ENCODE peak calls at places on chromosomes 5 and 9, in seven cellular contexts. B is NB4, V is transverse colon, T is HCT116, L is tibial nerve, J is A549, F is IMR-90. E is an unnamed sample.

GRCh38 chr9:36018129-36018528 is 18.6 kb upstream of the RECK start:
- DNase-seq in T (no peak), B (no peak), F (peak; percentile 73), J (no peak), V (no peak), L (no peak), E (no peak)

GRCh38 chr9:134324359-134325095 is 1.7 kb upstream of the RXRA start:
- DNase-seq in T (no peak), L (no peak), B (peak; percentile 68), V (peak; percentile 19), J (no peak), F (peak; percentile 35), E (no peak)

GRCh38 chr5:57684299-57684702 is 201.7 kb upstream of the ACTBL2 start:
- DNase-seq in F (no peak), L (no peak), T (no peak), V (no peak), B (no peak), J (no peak), E (no peak)

GRCh38 chr5:68848086-68848485 is 245.7 kb upstream of the SLC30A5 start:
- DNase-seq in V (no peak), L (no peak), F (no peak), T (no peak), J (no peak), B (no peak), E (no peak)

GRCh38 chr9:94869415-94869838 is 142.9 kb downstream of the AOPEP start:
- DNase-seq in V (no peak), T (no peak), L (no peak), J (no peak), F (peak; percentile 36), B (no peak), E (no peak)

GRCh38 chr5:28301676-28302075 is 1263.3 kb upstream of the CDH9 start:
- DNase-seq in V (no peak), J (no peak), T (no peak), L (no peak), F (peak; percentile 0), B (peak; percentile 2), E (no peak)

GRCh38 chr5:23027341-23027740 is 174.2 kb upstream of the CDH12 start:
- DNase-seq in L (no peak), B (no peak), V (no peak), T (no peak), J (no peak), F (no peak), E (no peak)

GRCh38 chr5:79229357-79230174 is 6.4 kb upstream of the JMY start:
- DNase-seq in F (peak; percentile 81), T (no peak), J (no peak), L (no peak), V (no peak), B (no peak), E (no peak)

GRCh38 chr9:34458013-34458966 is at the start of the genes DNAI1 and FAM219A:
- DNase-seq in T (peak; percentile 95), B (peak; percentile 100), L (peak; percentile 98), V (peak; percentile 99), J (peak; percentile 94), F (peak; percentile 98), E (peak; percentile 94)

GRCh38 chr9:34459356-34459755 is 751 bp downstream of the DNAI1 start:
- DNase-seq in V (no peak), L (no peak), J (no peak), B (no peak), F (no peak), T (no peak), E (no peak)

GRCh38 chr9:34456746-34457145 is 1.6 kb downstream of the FAM219A start:
- DNase-seq in V (no peak), T (no peak), B (no peak), J (no peak), L (no peak), F (no peak), E (no peak)

GRCh38 chr9:34458967-34459355 is 356 bp downstream of the DNAI1 start:
- DNase-seq in V (no peak), T (no peak), L (no peak), B (no peak), F (no peak), J (peak; percentile 10), E (no peak)

GRCh38 chr9:34457266-34458012 is 931 bp downstream of the FAM219A start:
- DNase-seq in J (peak; percentile 69), L (peak; percentile 43), T (no peak), F (peak; percentile 77), V (peak; percentile 56), B (peak; percentile 41), E (no peak)
- TF ChIP-seq POLR2A in J (no peak), L (no peak), T (no peak), F (peak; percentile 63), V (peak; percentile 48), B (no peak), E (no peak)

DNA sequence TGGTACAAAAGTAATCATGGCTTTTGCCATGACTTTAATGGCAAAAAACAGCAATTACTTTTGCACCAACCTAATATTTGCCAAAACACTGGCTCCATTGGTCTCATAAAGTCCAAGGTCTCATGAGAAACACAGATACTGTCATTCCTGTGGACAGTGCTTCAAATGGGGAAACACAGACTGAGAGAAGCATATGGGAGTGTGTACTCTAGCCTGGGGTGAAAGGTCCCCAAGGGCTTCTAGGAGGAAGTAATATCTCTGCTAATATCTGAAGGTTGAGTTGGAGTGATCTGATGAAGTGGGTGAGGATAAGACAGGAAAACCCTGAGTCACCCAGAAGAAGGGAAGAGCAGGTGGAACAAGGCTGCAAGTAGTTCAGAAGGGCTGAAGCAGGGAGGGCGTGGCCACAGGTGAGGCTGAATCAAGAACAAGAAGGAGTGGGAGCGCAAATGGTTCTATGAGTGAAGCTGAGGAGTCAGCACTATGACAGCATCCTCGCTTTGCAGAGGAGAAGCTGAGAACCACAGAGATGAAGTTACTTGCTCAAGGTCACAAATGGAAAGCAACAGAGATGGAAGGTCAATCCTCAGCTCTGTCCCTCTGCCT is 164.1 kb downstream of the ASTN2 start:
- DNase-seq in J (no peak), B (peak; percentile 3), V (no peak), L (no peak), T (no peak), F (no peak), E (no peak)
- TF ChIP-seq CTCF in J (no peak), B (no peak), V (no peak), L (no peak), T (no peak), F (no peak), E (no peak)

GRCh38 chr5:168575391-168576372 is 3.5 kb downstream of the PANK3 start:
- DNase-seq in V (no peak), F (peak; percentile 3), T (no peak), L (no peak), B (no peak), J (no peak), E (no peak)

GRCh38 chr5:168578006-168578405 is 1.2 kb downstream of the PANK3 start:
- DNase-seq in F (peak; percentile 37), V (no peak), J (peak; percentile 11), L (no peak), B (peak; percentile 45), T (no peak), E (no peak)

GRCh38 chr5:168578506-168579205 is 512 bp downstream of the PANK3 start:
- DNase-seq in V (no peak), J (peak; percentile 55), F (no peak), B (no peak), T (no peak), L (no peak), E (peak; percentile 40)

GRCh38 chr5:168579987-168580508 is 880 bp upstream of the PANK3 start:
- DNase-seq in L (no peak), F (no peak), V (no peak), B (no peak), J (no peak), T (no peak), E (no peak)

DNA sequence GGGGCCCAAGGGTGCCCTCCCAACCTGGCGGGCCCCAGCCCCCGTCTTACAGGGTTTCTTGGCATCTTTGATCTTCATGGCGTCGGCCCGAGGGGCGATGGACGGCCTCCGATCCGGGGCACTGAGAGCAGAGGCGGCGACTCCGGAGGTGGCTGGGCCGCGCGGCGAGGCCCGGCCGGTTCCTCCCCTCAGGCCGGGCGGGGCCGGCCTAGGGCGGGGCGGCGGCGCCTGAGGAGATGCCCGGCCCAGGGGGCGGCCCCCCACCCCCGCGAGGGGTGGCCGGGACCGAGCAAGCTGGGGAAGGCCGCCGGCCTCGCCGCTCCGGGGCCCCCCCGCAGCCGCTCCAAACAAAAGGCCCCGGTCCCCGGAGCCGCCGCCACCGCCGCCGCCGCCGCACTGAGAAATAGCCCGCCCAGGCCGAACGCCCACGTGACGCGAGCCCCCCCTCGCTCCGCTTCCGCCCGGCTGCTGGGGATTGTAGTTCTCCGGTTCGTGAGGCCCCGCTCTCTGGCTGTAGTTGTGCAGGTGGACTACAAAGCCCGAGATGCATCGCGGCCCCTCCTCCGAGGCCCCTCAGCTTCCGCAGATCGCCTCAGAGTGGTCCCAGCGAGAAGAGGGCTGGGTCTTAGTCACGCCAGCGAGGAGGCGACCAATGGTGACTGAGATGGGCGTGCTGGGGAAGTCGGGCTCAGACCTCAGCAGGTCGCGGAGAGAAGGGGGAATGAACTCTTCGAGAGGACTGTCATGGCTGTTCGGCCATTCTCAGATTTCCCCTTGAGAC is at the start of gene PANK3:
- DNase-seq in F (peak; percentile 99), J (peak; percentile 98), L (peak; percentile 91), T (peak; percentile 97), B (peak; percentile 99), V (peak; percentile 98), E (peak; percentile 93)
- TF ChIP-seq POLR2A in F (peak; percentile 78), J (peak; percentile 96), L (peak; percentile 80), T (peak; percentile 94), B (peak; percentile 94), V (peak; percentile 91), E (peak; percentile 89)

GRCh38 chr5:80487829-80488708 is at the start of gene FAM151B:
- DNase-seq in F (peak; percentile 87), T (peak; percentile 93), V (peak; percentile 91), J (peak; percentile 76), B (peak; percentile 88), L (peak; percentile 33), E (peak; percentile 9)
- TF ChIP-seq CTCF in F (peak; percentile 24), T (no peak), V (no peak), J (peak; percentile 39), B (no peak), L (no peak), E (no peak)